ENCODE peak calls at places on chromosomes 2 and 18, in five cellular contexts. P is activated CD4-positive, alpha-beta T cell treated with anti-CD3 and anti-CD28 coated beads, Interleukin-2, amount 50 U/mL, for 1 hour; S is NCI-H1105 treated with DMSO at 0.1 percent for 48 hours; Z is stimulated activated CD4-positive, alpha-beta T cell treated with anti-CD3 and anti-CD28 coated beads, Interleukin-1b, Interleukin-23, amount 100 ng/mL, for 24 hours; D is T-helper 9 cell. M is an unnamed sample.
A peak's percentile ranks its signal among the peaks of the same experiment; 100 is the strongest.

GRCh38 chr2:106030287-106031268 is 163.5 kb downstream of the UXS1 start:
- DNase-seq in P (no peak), S (no peak), Z (peak; percentile 16), D (no peak), M (no peak)

GRCh38 chr2:232286011-232286868 is 92.3 kb upstream of the ALPP start:
- DNase-seq in P (no peak), S (no peak), Z (no peak), D (no peak), M (no peak)

GRCh38 chr2:27377618-27378095 is 2.9 kb downstream of the ZNF513 start:
- DNase-seq in P (no peak), S (no peak), Z (no peak), D (no peak), M (no peak)

GRCh38 chr2:43685350-43685749 is 9.1 kb upstream of the C1GALT1C1L start:
- DNase-seq in P (no peak), S (no peak), Z (no peak), D (no peak), M (no peak)

GRCh38 chr2:101698419-101699190 is 1.1 kb downstream of the MAP4K4 start:
- DNase-seq in P (no peak), S (peak; percentile 17), Z (no peak), D (no peak), M (no peak)

GRCh38 chr2:239360421-239361310 is 40.2 kb downstream of the HDAC4 start:
- DNase-seq in P (no peak), S (no peak), Z (no peak), D (no peak), M (no peak)

GRCh38 chr2:232322560-232323327 is 55.8 kb upstream of the ALPP start:
- DNase-seq in P (no peak), S (no peak), Z (no peak), D (no peak), M (no peak)

GRCh38 chr18:23887493-23887892 is 127.1 kb upstream of the TTC39C start:
- DNase-seq in P (no peak), S (peak; percentile 98), Z (no peak), D (no peak), M (no peak)

GRCh38 chr2:47069628-47070154 is 85.4 kb downstream of the STPG4 start:
- DNase-seq in P (no peak), S (no peak), Z (no peak), D (no peak), M (no peak)

M was measured in NCI-H1930.